ENCODE peak calls at places on chromosomes 6 and 20, in five cellular contexts. One of them, this sample, is unnamed.
A peak's percentile ranks its signal among the peaks of the same experiment; 100 is the strongest.

GRCh38 chr20:17749979-17750721 is 50.4 kb downstream of the BANF2 start:
- DNase-seq in T-helper 2 cell: no peak
- DNase-seq in COLO829: no peak
- DNase-seq in SW 1271: no peak
- DNase-seq in stimulated activated CD4-positive, alpha-beta T cell treated with anti-CD3 and anti-CD28 coated beads, Interleukin-2, amount 100 ng/mL, for 48 hours: no peak
- DNase-seq in this sample: peak; percentile 80

GRCh38 chr6:50007821-50008220 is 14.0 kb downstream of the DEFB110 start:
- DNase-seq in T-helper 2 cell: no peak
- DNase-seq in COLO829: no peak
- DNase-seq in SW 1271: peak; percentile 63
- DNase-seq in stimulated activated CD4-positive, alpha-beta T cell treated with anti-CD3 and anti-CD28 coated beads, Interleukin-2, amount 100 ng/mL, for 48 hours: no peak
- DNase-seq in this sample: no peak

GRCh38 chr6:100504786-100505737 is 40.3 kb upstream of the SIM1 start:
- DNase-seq in T-helper 2 cell: no peak
- DNase-seq in COLO829: peak; percentile 10
- DNase-seq in SW 1271: no peak
- DNase-seq in stimulated activated CD4-positive, alpha-beta T cell treated with anti-CD3 and anti-CD28 coated beads, Interleukin-2, amount 100 ng/mL, for 48 hours: no peak
- DNase-seq in this sample: no peak

GRCh38 chr6:32212076-32212760 is 11.6 kb downstream of the NOTCH4 start:
- DNase-seq in T-helper 2 cell: no peak
- DNase-seq in COLO829: no peak
- DNase-seq in SW 1271: no peak
- DNase-seq in stimulated activated CD4-positive, alpha-beta T cell treated with anti-CD3 and anti-CD28 coated beads, Interleukin-2, amount 100 ng/mL, for 48 hours: no peak
- DNase-seq in this sample: no peak

GRCh38 chr20:59359908-59360307 is 59.5 kb downstream of the EDN3 start:
- DNase-seq in T-helper 2 cell: no peak
- DNase-seq in COLO829: no peak
- DNase-seq in SW 1271: no peak
- DNase-seq in stimulated activated CD4-positive, alpha-beta T cell treated with anti-CD3 and anti-CD28 coated beads, Interleukin-2, amount 100 ng/mL, for 48 hours: no peak
- DNase-seq in this sample: no peak

GRCh38 chr6:16717275-16717942 is 43.9 kb downstream of the ATXN1 start:
- DNase-seq in T-helper 2 cell: no peak
- DNase-seq in COLO829: no peak
- DNase-seq in SW 1271: no peak
- DNase-seq in stimulated activated CD4-positive, alpha-beta T cell treated with anti-CD3 and anti-CD28 coated beads, Interleukin-2, amount 100 ng/mL, for 48 hours: no peak
- DNase-seq in this sample: no peak

GRCh38 chr6:134676307-134677281 is 273.3 kb downstream of the ALDH8A1 start:
- DNase-seq in T-helper 2 cell: no peak
- DNase-seq in COLO829: no peak
- DNase-seq in SW 1271: no peak
- DNase-seq in stimulated activated CD4-positive, alpha-beta T cell treated with anti-CD3 and anti-CD28 coated beads, Interleukin-2, amount 100 ng/mL, for 48 hours: no peak
- DNase-seq in this sample: no peak

GRCh38 chr6:79168695-79168980 is 65.8 kb downstream of the HMGN3 start:
- DNase-seq in T-helper 2 cell: no peak
- DNase-seq in COLO829: no peak
- DNase-seq in SW 1271: no peak
- DNase-seq in stimulated activated CD4-positive, alpha-beta T cell treated with anti-CD3 and anti-CD28 coated beads, Interleukin-2, amount 100 ng/mL, for 48 hours: no peak
- DNase-seq in this sample: no peak

GRCh38 chr20:52105045-52105572 is 86.5 kb downstream of the ZFP64 start:
- DNase-seq in T-helper 2 cell: no peak
- DNase-seq in COLO829: no peak
- DNase-seq in SW 1271: no peak
- DNase-seq in stimulated activated CD4-positive, alpha-beta T cell treated with anti-CD3 and anti-CD28 coated beads, Interleukin-2, amount 100 ng/mL, for 48 hours: no peak
- DNase-seq in this sample: no peak

GRCh38 chr20:32823737-32824588 is 4.2 kb downstream of the MAPRE1 start:
- DNase-seq in T-helper 2 cell: no peak
- DNase-seq in COLO829: no peak
- DNase-seq in SW 1271: no peak
- DNase-seq in stimulated activated CD4-positive, alpha-beta T cell treated with anti-CD3 and anti-CD28 coated beads, Interleukin-2, amount 100 ng/mL, for 48 hours: no peak
- DNase-seq in this sample: no peak

GRCh38 chr6:148491638-148492210 is 149.1 kb downstream of the SASH1 start:
- DNase-seq in T-helper 2 cell: no peak
- DNase-seq in COLO829: peak; percentile 81
- DNase-seq in SW 1271: no peak
- DNase-seq in stimulated activated CD4-positive, alpha-beta T cell treated with anti-CD3 and anti-CD28 coated beads, Interleukin-2, amount 100 ng/mL, for 48 hours: no peak
- DNase-seq in this sample: no peak

GRCh38 chr20:25867776-25868649 is 171.4 kb upstream of the ZNF337 start:
- DNase-seq in T-helper 2 cell: peak; percentile 74
- DNase-seq in COLO829: peak; percentile 9
- DNase-seq in SW 1271: no peak
- DNase-seq in stimulated activated CD4-positive, alpha-beta T cell treated with anti-CD3 and anti-CD28 coated beads, Interleukin-2, amount 100 ng/mL, for 48 hours: peak; percentile 63
- DNase-seq in this sample: peak; percentile 86

GRCh38 chr6:14274016-14274415 is 156.4 kb downstream of the CD83 start:
- DNase-seq in T-helper 2 cell: no peak
- DNase-seq in COLO829: no peak
- DNase-seq in SW 1271: no peak
- DNase-seq in stimulated activated CD4-positive, alpha-beta T cell treated with anti-CD3 and anti-CD28 coated beads, Interleukin-2, amount 100 ng/mL, for 48 hours: no peak
- DNase-seq in this sample: no peak

GRCh38 chr6:167759206-167759605 is 67.5 kb upstream of the AFDN start:
- DNase-seq in T-helper 2 cell: no peak
- DNase-seq in COLO829: no peak
- DNase-seq in SW 1271: no peak
- DNase-seq in stimulated activated CD4-positive, alpha-beta T cell treated with anti-CD3 and anti-CD28 coated beads, Interleukin-2, amount 100 ng/mL, for 48 hours: no peak
- DNase-seq in this sample: peak; percentile 47

GRCh38 chr6:133502451-133503259 is 261.5 kb downstream of the EYA4 start:
- DNase-seq in T-helper 2 cell: no peak
- DNase-seq in COLO829: no peak
- DNase-seq in SW 1271: no peak
- DNase-seq in stimulated activated CD4-positive, alpha-beta T cell treated with anti-CD3 and anti-CD28 coated beads, Interleukin-2, amount 100 ng/mL, for 48 hours: no peak
- DNase-seq in this sample: no peak

This sample was measured in spleen.